ENCODE peak calls at places on chromosomes 4 and X, in five cellular contexts. E is stimulated activated CD4-positive, alpha-beta T cell treated with anti-CD3 and anti-CD28 coated beads, Interleukin-1b, Interleukin-23, amount 100 ng/mL, for 4 hours; U is lung; J is H7; M is GM20000. C is an unnamed sample.

GRCh38 chrX:52839137-52839536 is 28.1 kb downstream of the XAGE5 start:
- DNase-seq in E (no peak), U (no peak), J (no peak), M (no peak), C (no peak)

GRCh38 chr4:80335554-80336358 is at the start of gene CFAP299:
- DNase-seq in E (peak), U (peak), J (peak), M (peak), C (peak)

GRCh38 chr4:1615786-1616573 is 68.1 kb downstream of the FAM53A start:
- DNase-seq in E (no peak), U (peak), J (no peak), M (no peak), C (no peak)

GRCh38 chrX:42803320-42803719 is 25.4 kb upstream of the PPP1R2C start:
- DNase-seq in E (no peak), U (no peak), J (no peak), M (no peak), C (no peak)

GRCh38 chr4:992297-993110 is 700 bp downstream of the SLC26A1 start:
- DNase-seq in E (no peak), U (peak), J (no peak), M (no peak), C (peak)

GRCh38 chr4:106032851-106033286 is 137.6 kb downstream of the NPNT start:
- DNase-seq in E (no peak), U (no peak), J (no peak), M (no peak), C (no peak)

GRCh38 chr4:61918507-61919462 is 718.7 kb downstream of the ADGRL3 start:
- DNase-seq in E (no peak), U (no peak), J (no peak), M (no peak), C (no peak)

GRCh38 chr4:149161247-149161646 is 654.4 kb downstream of the IQCM start:
- DNase-seq in E (no peak), U (no peak), J (no peak), M (no peak), C (no peak)

GRCh38 chr4:156291317-156291716 is 337.7 kb upstream of the CTSO start:
- DNase-seq in E (no peak), U (no peak), J (no peak), M (no peak), C (no peak)

GRCh38 chrX:41621236-41621651 is 67.5 kb upstream of the GPR34 start:
- DNase-seq in E (no peak), U (no peak), J (peak), M (no peak), C (no peak)

GRCh38 chr4:81255524-81255923 is 40.5 kb upstream of the PRKG2 start:
- DNase-seq in E (no peak), U (no peak), J (no peak), M (no peak), C (no peak)

GRCh38 chrX:137483554-137483953 is 82.4 kb upstream of the ZIC3 start:
- DNase-seq in E (no peak), U (no peak), J (no peak), M (no peak), C (no peak)

C was measured in stomach.